ENCODE peak calls at places on chromosome 4, in six cellular contexts. I is T47D, R is GM13977, S is lung, Y is mesenchymal stem cell, N is T-helper 9 cell. D is an unnamed sample.

GRCh38 chr4:147754037-147754445 is 22.2 kb downstream of the ARHGAP10 start:
- DNase-seq in N (no peak), S (no peak), R (no peak), I (peak), Y (peak), D (no peak)

GRCh38 chr4:113636877-113637276 is 124.7 kb downstream of the CAMK2D start:
- DNase-seq in N (peak), I (peak), S (no peak), R (no peak), Y (peak), D (no peak)

GRCh38 chr4:187363453-187363852 is 632.1 kb upstream of the ZFP42 start:
- DNase-seq in S (no peak), Y (no peak), R (no peak), I (no peak), N (no peak), D (no peak)

GRCh38 chr4:113962719-113963274 is 16.6 kb downstream of the ARSJ start:
- DNase-seq in I (no peak), Y (no peak), N (no peak), S (no peak), R (no peak), D (no peak)

GRCh38 chr4:100348472-100348871 is 158.2 kb upstream of the DDIT4L start:
- DNase-seq in S (no peak), N (no peak), I (no peak), Y (peak), R (no peak), D (no peak)

GRCh38 chr4:152578670-152579069 is 42.8 kb upstream of the FBXW7 start:
- DNase-seq in R (no peak), I (no peak), Y (no peak), S (no peak), N (no peak), D (no peak)

GRCh38 chr4:151422862-151423261 is 13.9 kb downstream of the FHIP1A start:
- DNase-seq in I (no peak), S (no peak), R (no peak), Y (no peak), N (no peak), D (no peak)

GRCh38 chr4:2793578-2793919 is 664 bp downstream of the SH3BP2 start:
- DNase-seq in R (no peak), Y (peak), N (no peak), S (no peak), I (no peak), D (peak)

GRCh38 chr4:8331567-8331955 is 62.0 kb downstream of the HTRA3 start:
- DNase-seq in I (no peak), N (no peak), Y (no peak), R (no peak), S (no peak), D (no peak)

GRCh38 chr4:103150677-103151076 is 47.5 kb downstream of the CENPE start:
- DNase-seq in Y (peak), N (no peak), I (no peak), R (no peak), S (no peak), D (no peak)

GRCh38 chr4:155342142-155342541 is 34.6 kb downstream of the MAP9 start:
- DNase-seq in S (no peak), Y (peak), N (no peak), I (no peak), R (no peak), D (no peak)

GRCh38 chr4:71456841-71457240 is 118.0 kb downstream of the SLC4A4 start:
- DNase-seq in R (no peak), Y (peak), I (peak), N (no peak), S (no peak), D (no peak)

GRCh38 chr4:52001616-52002015 is 18.5 kb downstream of the LRRC66 start:
- DNase-seq in I (no peak), R (no peak), Y (no peak), N (no peak), S (no peak), D (no peak)

GRCh38 chr4:11632488-11632887 is 203.8 kb upstream of the HS3ST1 start:
- DNase-seq in S (no peak), N (no peak), R (no peak), Y (no peak), I (no peak), D (no peak)

GRCh38 chr4:185872747-185873380 is 60.9 kb upstream of the SORBS2 start:
- DNase-seq in R (no peak), I (no peak), N (no peak), S (no peak), Y (no peak), D (no peak)

GRCh38 chr4:38805530-38806145 is 1.0 kb upstream of the TLR1 start:
- DNase-seq in Y (no peak), S (peak), I (no peak), N (no peak), R (peak), D (peak)

GRCh38 chr4:132333723-132334045 is 815.4 kb upstream of the PCDH10 start:
- DNase-seq in N (no peak), S (no peak), Y (peak), I (no peak), R (no peak), D (no peak)

GRCh38 chr4:132114885-132115284 is 1034.2 kb upstream of the PCDH10 start:
- DNase-seq in N (no peak), R (no peak), Y (no peak), S (no peak), I (no peak), D (no peak)

GRCh38 chr4:2862528-2862927 is 18.9 kb downstream of the ADD1 start:
- DNase-seq in Y (peak), S (no peak), N (no peak), I (no peak), R (no peak), D (peak)

GRCh38 chr4:186037692-186038658 is 31.0 kb upstream of the TLR3 start:
- DNase-seq in Y (peak), R (peak), I (peak), N (no peak), S (peak), D (peak)

GRCh38 chr4:8305851-8306361 is 36.4 kb downstream of the HTRA3 start:
- DNase-seq in Y (no peak), S (no peak), I (no peak), R (no peak), N (no peak), D (no peak)

GRCh38 chr4:76930721-76931481 is 18.7 kb upstream of the SEPTIN11 start:
- DNase-seq in I (no peak), N (no peak), S (no peak), R (no peak), Y (no peak), D (no peak)

GRCh38 chr4:76867880-76868655 is 29.9 kb downstream of the SOWAHB start:
- DNase-seq in S (no peak), I (no peak), R (no peak), Y (no peak), N (no peak), D (peak)

GRCh38 chr4:153112071-153112460 is 92.2 kb upstream of the TRIM2 start:
- DNase-seq in R (no peak), Y (no peak), N (no peak), I (no peak), S (no peak), D (no peak)

GRCh38 chr4:155787113-155787710 is 28.4 kb downstream of the GUCY1B1 start:
- DNase-seq in R (peak), I (peak), N (no peak), S (no peak), Y (peak), D (peak)

GRCh38 chr4:176054942-176055341 is 10.7 kb upstream of the WDR17 start:
- DNase-seq in R (peak), S (no peak), I (peak), Y (no peak), N (no peak), D (no peak)

GRCh38 chr4:113591982-113592381 is 169.6 kb downstream of the CAMK2D start:
- DNase-seq in I (no peak), Y (peak), N (no peak), R (no peak), S (no peak), D (no peak)